ENCODE peak calls at places on chromosomes 3 and 15, in five cellular contexts. One of them, this sample, is unnamed.

GRCh38 chr3:71102111-71103039 is 481.2 kb downstream of the FOXP1 start:
- DNase-seq in body of pancreas: peak; percentile 27
- DNase-seq in A673: peak; percentile 17
- DNase-seq in left lung: no peak
- DNase-seq in cardiac muscle cell: peak; percentile 85
- DNase-seq in this sample: no peak

GRCh38 chr15:100725121-100726069 is 123.0 kb downstream of the ASB7 start:
- DNase-seq in cardiac muscle cell: peak; percentile 85
- DNase-seq in left lung: peak; percentile 38
- DNase-seq in body of pancreas: no peak
- DNase-seq in A673: no peak
- DNase-seq in this sample: no peak

GRCh38 chr3:99868438-99868723 is 50.7 kb downstream of the CMSS1 start:
- DNase-seq in left lung: no peak
- DNase-seq in A673: no peak
- DNase-seq in body of pancreas: no peak
- DNase-seq in cardiac muscle cell: no peak
- DNase-seq in this sample: no peak

GRCh38 chr15:92578096-92578835 is 77.3 kb downstream of the FAM174B start:
- DNase-seq in A673: no peak
- DNase-seq in cardiac muscle cell: no peak
- DNase-seq in left lung: no peak
- DNase-seq in body of pancreas: no peak
- DNase-seq in this sample: no peak

GRCh38 chr15:44654858-44655257 is 8.6 kb downstream of the SPG11 start:
- DNase-seq in left lung: no peak
- DNase-seq in body of pancreas: no peak
- DNase-seq in cardiac muscle cell: peak; percentile 11
- DNase-seq in A673: peak; percentile 44
- DNase-seq in this sample: no peak

GRCh38 chr3:14428087-14429067 is 26.0 kb downstream of the SLC6A6 start:
- DNase-seq in left lung: no peak
- DNase-seq in A673: no peak
- DNase-seq in body of pancreas: no peak
- DNase-seq in cardiac muscle cell: no peak
- DNase-seq in this sample: no peak

GRCh38 chr15:68429691-68430470 is 2.1 kb downstream of the ITGA11 start:
- DNase-seq in A673: no peak
- DNase-seq in body of pancreas: no peak
- DNase-seq in cardiac muscle cell: no peak
- DNase-seq in left lung: no peak
- DNase-seq in this sample: no peak

GRCh38 chr15:38440353-38441129 is 13.4 kb upstream of the FAM98B start:
- DNase-seq in left lung: no peak
- DNase-seq in body of pancreas: peak; percentile 46
- DNase-seq in cardiac muscle cell: peak; percentile 84
- DNase-seq in A673: peak; percentile 63
- DNase-seq in this sample: no peak

GRCh38 chr3:97009427-97010019 is 195.1 kb downstream of the EPHA6 start:
- DNase-seq in A673: no peak
- DNase-seq in body of pancreas: no peak
- DNase-seq in left lung: peak; percentile 23
- DNase-seq in cardiac muscle cell: no peak
- DNase-seq in this sample: no peak

DNA sequence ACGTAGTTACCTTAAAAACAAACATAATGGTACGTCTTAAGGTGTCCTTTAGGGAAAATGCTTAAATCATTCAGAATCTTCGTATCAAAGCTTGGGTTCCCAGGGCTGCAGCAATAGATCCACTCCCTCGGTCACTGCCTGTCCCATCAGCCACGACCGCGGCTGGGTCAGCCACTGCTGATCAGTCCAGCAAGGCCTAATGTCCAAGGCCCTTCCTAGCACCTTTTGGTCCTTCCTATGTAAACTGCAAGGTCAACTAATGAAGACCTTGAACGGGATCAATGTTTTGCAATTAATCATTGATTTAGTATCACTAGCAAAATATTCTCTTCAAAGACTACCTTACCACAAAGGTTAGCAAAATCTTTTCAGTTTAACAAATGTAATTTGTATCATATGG is 122.2 kb upstream of the IGF1R start:
- DNase-seq in body of pancreas: no peak
- DNase-seq in A673: no peak
- DNase-seq in cardiac muscle cell: no peak
- DNase-seq in left lung: no peak
- DNase-seq in this sample: no peak
- H3K36me3 ChIP-seq in body of pancreas: no peaks in the 10 kb centered on the region
- H3K36me3 ChIP-seq in A673: no peaks in the 10 kb centered on the region
- H3K36me3 ChIP-seq in cardiac muscle cell: no peaks in the 10 kb centered on the region
- H3K36me3 ChIP-seq in left lung: no peaks in the 10 kb centered on the region
- H3K36me3 ChIP-seq in this sample: no peaks in the 10 kb centered on the region

DNA sequence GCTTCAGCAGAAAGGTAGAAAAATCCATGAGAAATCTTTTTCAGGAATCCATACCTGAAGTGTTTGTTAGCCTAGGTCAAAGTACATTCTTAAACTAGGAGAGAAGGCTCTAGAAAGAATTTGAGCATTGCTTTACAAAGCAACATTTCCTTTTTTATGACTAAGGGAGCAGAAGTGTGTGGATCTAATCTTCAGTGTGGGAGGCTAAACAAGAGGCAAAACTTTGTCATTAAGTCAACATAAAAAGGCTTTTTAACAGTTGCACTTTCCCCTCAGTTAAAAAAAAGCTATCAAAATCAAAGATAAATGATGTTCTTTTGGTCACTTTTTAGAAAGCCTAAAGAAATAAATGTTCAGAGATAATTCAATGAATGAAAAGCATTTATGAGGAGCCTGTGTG is 154.8 kb downstream of the TMEM108 start:
- DNase-seq in left lung: no peak
- DNase-seq in body of pancreas: no peak
- DNase-seq in cardiac muscle cell: no peak
- DNase-seq in A673: no peak
- DNase-seq in this sample: no peak
- TF ChIP-seq CTCF in left lung: no peak
- TF ChIP-seq CTCF in body of pancreas: no peak
- TF ChIP-seq CTCF in cardiac muscle cell: no peak
- TF ChIP-seq CTCF in A673: no peak
- TF ChIP-seq CTCF in this sample: no peak

GRCh38 chr3:59727902-59728301 is 678.1 kb upstream of the CFAP20DC start:
- DNase-seq in left lung: no peak
- DNase-seq in A673: no peak
- DNase-seq in cardiac muscle cell: no peak
- DNase-seq in body of pancreas: no peak
- DNase-seq in this sample: no peak
- H3K4me3 ChIP-seq in left lung: no peak overlapping the region
- H3K4me3 ChIP-seq in A673: no peak overlapping the region
- H3K4me3 ChIP-seq in cardiac muscle cell: no peak overlapping the region
- H3K4me3 ChIP-seq in body of pancreas: no peak overlapping the region
- H3K4me3 ChIP-seq in this sample: no peak overlapping the region

GRCh38 chr15:90881181-90881977 is 2.9 kb upstream of the FES start:
- DNase-seq in body of pancreas: no peak
- DNase-seq in cardiac muscle cell: no peak
- DNase-seq in left lung: peak; percentile 76
- DNase-seq in A673: no peak
- DNase-seq in this sample: no peak

GRCh38 chr15:90883526-90883931 is 775 bp upstream of the FES start:
- DNase-seq in left lung: peak; percentile 60
- DNase-seq in cardiac muscle cell: no peak
- DNase-seq in body of pancreas: peak; percentile 23
- DNase-seq in A673: no peak
- DNase-seq in this sample: no peak

GRCh38 chr15:90880381-90881145 is 3.7 kb upstream of the FES start:
- DNase-seq in left lung: peak; percentile 61
- DNase-seq in cardiac muscle cell: no peak
- DNase-seq in A673: no peak
- DNase-seq in body of pancreas: no peak
- DNase-seq in this sample: no peak

GRCh38 chr15:90882781-90883525 is 1.4 kb upstream of the FES start:
- DNase-seq in A673: no peak
- DNase-seq in left lung: peak; percentile 69
- DNase-seq in cardiac muscle cell: no peak
- DNase-seq in body of pancreas: no peak
- DNase-seq in this sample: no peak

DNA sequence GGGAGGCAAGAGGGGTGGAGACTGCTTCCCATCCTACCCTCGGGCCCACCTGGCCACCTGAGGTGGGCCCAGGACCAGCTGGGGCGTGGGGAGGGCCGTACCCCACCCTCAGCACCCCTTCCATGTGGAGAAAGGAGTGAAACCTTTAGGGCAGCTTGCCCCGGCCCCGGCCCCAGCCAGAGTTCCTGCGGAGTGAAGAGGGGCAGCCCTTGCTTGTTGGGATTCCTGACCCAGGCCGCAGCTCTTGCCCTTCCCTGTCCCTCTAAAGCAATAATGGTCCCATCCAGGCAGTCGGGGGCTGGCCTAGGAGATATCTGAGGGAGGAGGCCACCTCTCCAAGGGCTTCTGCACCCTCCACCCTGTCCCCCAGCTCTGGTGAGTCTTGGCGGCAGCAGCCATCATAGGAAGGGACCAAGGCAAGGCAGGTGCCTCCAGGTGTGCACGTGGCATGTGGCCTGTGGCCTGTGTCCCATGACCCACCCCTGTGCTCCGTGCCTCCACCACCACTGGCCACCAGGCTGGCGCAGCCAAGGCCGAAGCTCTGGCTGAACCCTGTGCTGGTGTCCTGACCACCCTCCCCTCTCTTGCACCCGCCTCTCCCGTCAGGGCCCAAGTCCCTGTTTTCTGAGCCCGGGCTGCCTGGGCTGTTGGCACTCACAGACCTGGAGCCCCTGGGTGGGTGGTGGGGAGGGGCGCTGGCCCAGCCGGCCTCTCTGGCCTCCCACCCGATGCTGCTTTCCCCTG is 2.2 kb upstream of the FES start:
- DNase-seq in A673: no peak
- DNase-seq in body of pancreas: peak; percentile 25
- DNase-seq in left lung: peak; percentile 83
- DNase-seq in cardiac muscle cell: no peak
- DNase-seq in this sample: no peak
- H3K36me3 ChIP-seq in A673: peaks cover 36% of the 10 kb centered on the region
- H3K36me3 ChIP-seq in body of pancreas: peaks cover 4% of the 10 kb centered on the region
- H3K36me3 ChIP-seq in left lung: no peaks in the 10 kb centered on the region
- H3K36me3 ChIP-seq in cardiac muscle cell: peaks cover 10% of the 10 kb centered on the region
- H3K36me3 ChIP-seq in this sample: peaks cover 48% of the 10 kb centered on the region